ENCODE peak calls at places on chromosomes 12 and 14, in seven cellular contexts. W is NCI-H1105 treated with DMSO at 0.1 percent for 48 hours, U is heart right ventricle, K is astrocyte of the spinal cord, J is NCI-H460, H is activated T-cell treated with anti-CD3 and anti-CD28 coated beads for 48 hours, I is lung. C is an unnamed sample.

GRCh38 chr12:8678661-8679111 is 16.1 kb upstream of the MFAP5 start:
- DNase-seq in W (no peak), U (no peak), K (peak), J (no peak), H (no peak), I (no peak), C (no peak)

GRCh38 chr14:52351191-52351560 is 37.1 kb downstream of the PTGER2 start:
- DNase-seq in W (peak), U (no peak), K (peak), J (no peak), H (no peak), I (no peak), C (no peak)

GRCh38 chr14:89625988-89626806 is 209.2 kb upstream of the FOXN3 start:
- DNase-seq in W (no peak), U (no peak), K (no peak), J (no peak), H (no peak), I (no peak), C (no peak)

GRCh38 chr12:27359578-27360340 is 27.1 kb downstream of the BMAL2 start:
- DNase-seq in W (peak), U (no peak), K (no peak), J (no peak), H (no peak), I (no peak), C (no peak)

GRCh38 chr12:111757361-111758119 is 9.2 kb upstream of the ALDH2 start:
- DNase-seq in W (no peak), U (peak), K (peak), J (no peak), H (no peak), I (peak), C (no peak)

GRCh38 chr12:89889051-89889450 is 180.4 kb upstream of the ATP2B1 start:
- DNase-seq in W (no peak), U (no peak), K (peak), J (no peak), H (no peak), I (no peak), C (no peak)

GRCh38 chr12:114903394-114903748 is 219.4 kb upstream of the TBX3 start:
- DNase-seq in W (no peak), U (no peak), K (no peak), J (no peak), H (no peak), I (no peak), C (no peak)

GRCh38 chr12:25701290-25701689 is 148.2 kb upstream of the LMNTD1 start:
- DNase-seq in W (no peak), U (no peak), K (peak), J (peak), H (no peak), I (no peak), C (no peak)

GRCh38 chr12:122917508-122918227 is 21.7 kb upstream of the VPS37B start:
- DNase-seq in W (no peak), U (peak), K (peak), J (no peak), H (no peak), I (peak), C (no peak)

C was measured in 8988T.